ENCODE peak calls at places on chromosomes 13 and 19, in seven cellular contexts. One of them, this sample, is unnamed.

GRCh38 chr13:80339841-80340642 is 884 bp downstream of the SPRY2 start:
- DNase-seq in CD8-positive, alpha-beta T cell: no peak
- DNase-seq in T-cell: no peak
- DNase-seq in psoas muscle: peak
- DNase-seq in BE2C: peak
- DNase-seq in caudate nucleus: peak
- DNase-seq in HFF-Myc: no peak
- DNase-seq in this sample: no peak

GRCh38 chr19:18726846-18727245 is 43.4 kb downstream of the CRTC1 start:
- DNase-seq in T-cell: no peak
- DNase-seq in psoas muscle: no peak
- DNase-seq in BE2C: no peak
- DNase-seq in caudate nucleus: no peak
- DNase-seq in HFF-Myc: no peak
- DNase-seq in CD8-positive, alpha-beta T cell: no peak
- DNase-seq in this sample: no peak

GRCh38 chr19:2038284-2039081 is 12.6 kb downstream of the MKNK2 start:
- DNase-seq in caudate nucleus: no peak
- DNase-seq in HFF-Myc: no peak
- DNase-seq in psoas muscle: no peak
- DNase-seq in BE2C: no peak
- DNase-seq in CD8-positive, alpha-beta T cell: no peak
- DNase-seq in T-cell: no peak
- DNase-seq in this sample: no peak

GRCh38 chr19:57527136-57527881 is at the start of gene ZNF549:
- DNase-seq in HFF-Myc: peak
- DNase-seq in CD8-positive, alpha-beta T cell: peak
- DNase-seq in caudate nucleus: peak
- DNase-seq in BE2C: peak
- DNase-seq in psoas muscle: peak
- DNase-seq in T-cell: peak
- DNase-seq in this sample: peak

GRCh38 chr13:103188688-103189326 is 122.6 kb upstream of the SLC10A2 start:
- DNase-seq in caudate nucleus: no peak
- DNase-seq in psoas muscle: no peak
- DNase-seq in HFF-Myc: no peak
- DNase-seq in CD8-positive, alpha-beta T cell: no peak
- DNase-seq in T-cell: no peak
- DNase-seq in BE2C: no peak
- DNase-seq in this sample: no peak

GRCh38 chr13:75101348-75101747 is 380.6 kb downstream of the TBC1D4 start:
- DNase-seq in caudate nucleus: no peak
- DNase-seq in psoas muscle: no peak
- DNase-seq in CD8-positive, alpha-beta T cell: no peak
- DNase-seq in BE2C: no peak
- DNase-seq in HFF-Myc: no peak
- DNase-seq in T-cell: no peak
- DNase-seq in this sample: no peak

GRCh38 chr19:12924621-12925310 is 5.7 kb upstream of the SYCE2 start:
- DNase-seq in CD8-positive, alpha-beta T cell: no peak
- DNase-seq in psoas muscle: no peak
- DNase-seq in HFF-Myc: no peak
- DNase-seq in BE2C: no peak
- DNase-seq in caudate nucleus: no peak
- DNase-seq in T-cell: no peak
- DNase-seq in this sample: no peak

GRCh38 chr19:50516859-50517703 is 3.4 kb upstream of the ASPDH start:
- DNase-seq in caudate nucleus: no peak
- DNase-seq in HFF-Myc: no peak
- DNase-seq in BE2C: no peak
- DNase-seq in psoas muscle: no peak
- DNase-seq in CD8-positive, alpha-beta T cell: no peak
- DNase-seq in T-cell: no peak
- DNase-seq in this sample: no peak

GRCh38 chr19:48591021-48591420 is 15.5 kb upstream of the SPACA4 start:
- DNase-seq in T-cell: no peak
- DNase-seq in caudate nucleus: no peak
- DNase-seq in BE2C: no peak
- DNase-seq in CD8-positive, alpha-beta T cell: no peak
- DNase-seq in HFF-Myc: no peak
- DNase-seq in psoas muscle: no peak
- DNase-seq in this sample: no peak

GRCh38 chr13:95438297-95438696 is 114.2 kb upstream of the CLDN10 start:
- DNase-seq in BE2C: no peak
- DNase-seq in psoas muscle: no peak
- DNase-seq in HFF-Myc: no peak
- DNase-seq in CD8-positive, alpha-beta T cell: no peak
- DNase-seq in T-cell: no peak
- DNase-seq in caudate nucleus: no peak
- DNase-seq in this sample: no peak

GRCh38 chr13:59274958-59275727 is 888.6 kb downstream of the DIAPH3 start:
- DNase-seq in BE2C: no peak
- DNase-seq in T-cell: no peak
- DNase-seq in HFF-Myc: no peak
- DNase-seq in CD8-positive, alpha-beta T cell: no peak
- DNase-seq in psoas muscle: no peak
- DNase-seq in caudate nucleus: no peak
- DNase-seq in this sample: no peak

This sample was measured in T-helper 1 cell.